ENCODE peak calls at places on chromosomes 5 and 9, in five cellular contexts. S is MCF 10A, P is retinal pigment epithelial cell, E is GM06990, F is lower leg skin. O is an unnamed sample.

GRCh38 chr5:158640581-158640980 is 459.1 kb downstream of the EBF1 start:
- DNase-seq in S (peak), P (no peak), E (no peak), F (no peak), O (no peak)

GRCh38 chr9:19812194-19812593 is 23.4 kb upstream of the SLC24A2 start:
- DNase-seq in S (no peak), P (no peak), E (no peak), F (no peak), O (no peak)

GRCh38 chr5:76199321-76200318 is 116.4 kb downstream of the SV2C start:
- DNase-seq in S (no peak), P (no peak), E (no peak), F (no peak), O (no peak)

GRCh38 chr9:12204512-12204911 is 488.7 kb upstream of the TYRP1 start:
- DNase-seq in S (no peak), P (no peak), E (no peak), F (no peak), O (no peak)

GRCh38 chr9:69584746-69585145 is 87.4 kb downstream of the APBA1 start:
- DNase-seq in S (no peak), P (no peak), E (no peak), F (no peak), O (no peak)

GRCh38 chr5:150485770-150486401 is 22.0 kb upstream of the NDST1 start:
- DNase-seq in S (peak), P (no peak), E (peak), F (no peak), O (peak)

GRCh38 chr5:41951224-41951623 is 26.1 kb downstream of the FBXO4 start:
- DNase-seq in S (no peak), P (no peak), E (no peak), F (no peak), O (no peak)

GRCh38 chr5:113804943-113805342 is 291.4 kb downstream of the YTHDC2 start:
- DNase-seq in S (no peak), P (no peak), E (no peak), F (no peak), O (no peak)

GRCh38 chr9:10983251-10983650 is 370.4 kb upstream of the PTPRD start:
- DNase-seq in S (no peak), P (no peak), E (no peak), F (no peak), O (no peak)

GRCh38 chr9:133676450-133676849 is 40.3 kb downstream of the DBH start:
- DNase-seq in S (no peak), P (no peak), E (no peak), F (no peak), O (no peak)

GRCh38 chr9:121736964-121737462 is 85.6 kb downstream of the DAB2IP start:
- DNase-seq in S (peak), P (no peak), E (no peak), F (no peak), O (no peak)

GRCh38 chr9:93645149-93645889 is 68.9 kb downstream of the PHF2 start:
- DNase-seq in S (no peak), P (no peak), E (no peak), F (no peak), O (no peak)

GRCh38 chr9:113468716-113469448 is 5.4 kb downstream of the RGS3 start:
- DNase-seq in S (no peak), P (no peak), E (no peak), F (no peak), O (no peak)

GRCh38 chr5:148961261-148962199 is 101.3 kb downstream of the SH3TC2 start:
- DNase-seq in S (peak), P (no peak), E (no peak), F (no peak), O (no peak)

GRCh38 chr9:116550728-116551436 is 136.2 kb upstream of the TRIM32 start:
- DNase-seq in S (peak), P (no peak), E (no peak), F (no peak), O (no peak)

GRCh38 chr9:36575411-36575882 is 2.8 kb downstream of the MELK start:
- DNase-seq in S (peak), P (no peak), E (no peak), F (no peak), O (no peak)

GRCh38 chr5:157069949-157070348 is 11.0 kb upstream of the HAVCR1 start:
- DNase-seq in S (no peak), P (no peak), E (no peak), F (no peak), O (no peak)

GRCh38 chr5:170333161-170333909 is 35.8 kb upstream of the LCP2 start:
- DNase-seq in S (peak), P (no peak), E (peak), F (no peak), O (peak)

GRCh38 chr5:39132128-39132447 is 57.9 kb upstream of the RICTOR start:
- DNase-seq in S (no peak), P (no peak), E (no peak), F (no peak), O (no peak)

GRCh38 chr9:135343733-135344522 is 135.7 kb upstream of the PPP1R26 start:
- DNase-seq in S (peak), P (no peak), E (peak), F (peak), O (peak)

GRCh38 chr5:43840424-43841232 is 237.6 kb downstream of the NNT start:
- DNase-seq in S (no peak), P (no peak), E (no peak), F (no peak), O (no peak)

GRCh38 chr5:122501087-122501435 is 189.0 kb downstream of the SNCAIP start:
- DNase-seq in S (peak), P (no peak), E (no peak), F (no peak), O (no peak)

GRCh38 chr5:132830436-132831094 is at the start of gene SHROOM1:
- DNase-seq in S (peak), P (no peak), E (peak), F (no peak), O (peak)

GRCh38 chr9:92706218-92706940 is 36.4 kb upstream of the IPPK start:
- DNase-seq in S (peak), P (no peak), E (no peak), F (no peak), O (peak)

GRCh38 chr5:151037561-151038291 is 17.3 kb downstream of the GPX3 start:
- DNase-seq in S (no peak), P (no peak), E (no peak), F (peak), O (no peak)

GRCh38 chr9:136552117-136552685 is 6.4 kb upstream of the NOTCH1 start:
- DNase-seq in S (peak), P (no peak), E (no peak), F (no peak), O (peak)

GRCh38 chr9:117403848-117404247 is 11.0 kb downstream of the ASTN2 start:
- DNase-seq in S (no peak), P (no peak), E (no peak), F (no peak), O (no peak)

GRCh38 chr5:41851116-41851515 is 19.1 kb downstream of the OXCT1 start:
- DNase-seq in S (no peak), P (no peak), E (no peak), F (no peak), O (no peak)

GRCh38 chr9:97820373-97820772 is 32.7 kb upstream of the FOXE1 start:
- DNase-seq in S (no peak), P (no peak), E (no peak), F (no peak), O (no peak)

GRCh38 chr9:124005372-124005771 is 6.2 kb upstream of the LHX2 start:
- DNase-seq in S (no peak), P (no peak), E (no peak), F (no peak), O (no peak)

GRCh38 chr5:116971131-116971530 is 396.5 kb upstream of the SEMA6A start:
- DNase-seq in S (no peak), P (no peak), E (no peak), F (no peak), O (no peak)

GRCh38 chr5:124842725-124843595 is 96.5 kb upstream of the ZNF608 start:
- DNase-seq in S (no peak), P (no peak), E (no peak), F (no peak), O (no peak)

GRCh38 chr5:158599132-158599531 is 500.6 kb downstream of the EBF1 start:
- DNase-seq in S (no peak), P (no peak), E (no peak), F (no peak), O (no peak)

GRCh38 chr5:180860887-180861822 is at the start of gene ZFP62:
- DNase-seq in S (peak), P (peak), E (peak), F (peak), O (peak)

GRCh38 chr5:6818594-6819512 is 105.6 kb downstream of the TENT4A start:
- DNase-seq in S (no peak), P (no peak), E (no peak), F (no peak), O (no peak)
- TF ChIP-seq CTCF in S (no peak), P (no peak), E (no peak), F (no peak), O (no peak)

DNA sequence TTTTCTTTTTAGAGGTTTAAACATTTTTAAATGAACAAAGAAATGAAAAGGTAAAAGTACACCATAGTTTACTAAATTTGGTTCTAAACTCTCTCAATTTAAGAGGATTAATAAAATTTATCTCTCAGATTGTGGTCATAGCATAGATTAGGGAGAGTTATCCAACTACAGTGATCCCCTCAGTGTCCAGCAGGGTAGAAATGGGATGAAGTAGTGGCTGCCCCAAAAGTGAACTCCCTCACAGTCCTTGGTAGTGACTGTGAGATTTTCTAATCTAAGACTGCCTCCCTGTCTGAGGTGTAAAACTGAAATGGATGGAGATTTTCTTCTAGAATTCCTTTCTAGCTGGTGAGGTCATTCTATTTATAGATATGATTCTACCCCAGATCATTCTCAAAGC is 455.5 kb downstream of the ACTL7B start:
- DNase-seq in S (no peak), P (no peak), E (no peak), F (no peak), O (no peak)
- TF ChIP-seq CTCF in S (no peak), P (peak), E (no peak), F (no peak), O (no peak)

GRCh38 chr5:61649231-61649630 is 317.2 kb downstream of the ZSWIM6 start:
- DNase-seq in S (no peak), P (no peak), E (no peak), F (no peak), O (no peak)
- TF ChIP-seq CTCF in S (no peak), P (no peak), E (no peak), F (no peak), O (no peak)

GRCh38 chr9:106560540-106560939 is 302.4 kb upstream of the ZNF462 start:
- DNase-seq in S (no peak), P (no peak), E (no peak), F (no peak), O (no peak)
- TF ChIP-seq CTCF in S (peak), P (peak), E (peak), F (no peak), O (peak)

GRCh38 chr5:135059000-135059923 is 25.2 kb upstream of the PITX1 start:
- DNase-seq in S (peak), P (no peak), E (no peak), F (no peak), O (no peak)
- TF ChIP-seq CTCF in S (peak), P (peak), E (no peak), F (no peak), O (no peak)

GRCh38 chr9:22446589-22446949 is at the start of gene DMRTA1:
- DNase-seq in S (peak), P (peak), E (no peak), F (peak), O (no peak)

GRCh38 chr9:22452415-22453010 is 5.9 kb downstream of the DMRTA1 start:
- DNase-seq in S (peak), P (no peak), E (no peak), F (peak), O (peak)

GRCh38 chr9:22446950-22447606 is 454 bp downstream of the DMRTA1 start:
- DNase-seq in S (peak), P (no peak), E (peak), F (no peak), O (peak)

GRCh38 chr9:22447607-22448305 is 1.1 kb downstream of the DMRTA1 start:
- DNase-seq in S (no peak), P (no peak), E (no peak), F (no peak), O (no peak)
- TF ChIP-seq CTCF in S (no peak), P (no peak), E (no peak), F (no peak), O (no peak)

DNA sequence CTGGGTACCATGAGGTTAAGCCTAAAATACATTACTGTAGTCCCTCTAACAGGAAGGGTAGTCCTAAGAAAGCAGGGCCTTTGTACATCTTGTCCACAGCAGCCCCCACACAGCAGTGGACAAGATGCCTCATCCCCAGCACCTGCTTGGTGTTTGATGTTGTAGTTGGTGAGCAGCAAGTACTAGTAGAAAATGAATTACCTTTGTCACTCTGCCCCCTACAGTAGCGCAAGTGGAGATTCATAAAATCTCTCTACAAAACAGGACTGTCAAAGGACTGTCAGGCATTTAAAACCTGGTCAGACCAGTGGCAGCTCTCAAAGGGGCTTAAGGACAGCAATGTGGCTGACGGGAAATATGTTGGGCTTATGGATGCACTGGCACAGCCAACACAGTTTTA is 122.5 kb downstream of the TMEM174 start:
- DNase-seq in S (no peak), P (no peak), E (no peak), F (no peak), O (peak)
- TF ChIP-seq CTCF in S (no peak), P (peak), E (peak), F (no peak), O (no peak)

GRCh38 chr5:72752909-72753308 is 63.6 kb upstream of the TNPO1 start:
- DNase-seq in S (no peak), P (no peak), E (no peak), F (no peak), O (no peak)
- TF ChIP-seq CTCF in S (no peak), P (no peak), E (no peak), F (no peak), O (no peak)

DNA sequence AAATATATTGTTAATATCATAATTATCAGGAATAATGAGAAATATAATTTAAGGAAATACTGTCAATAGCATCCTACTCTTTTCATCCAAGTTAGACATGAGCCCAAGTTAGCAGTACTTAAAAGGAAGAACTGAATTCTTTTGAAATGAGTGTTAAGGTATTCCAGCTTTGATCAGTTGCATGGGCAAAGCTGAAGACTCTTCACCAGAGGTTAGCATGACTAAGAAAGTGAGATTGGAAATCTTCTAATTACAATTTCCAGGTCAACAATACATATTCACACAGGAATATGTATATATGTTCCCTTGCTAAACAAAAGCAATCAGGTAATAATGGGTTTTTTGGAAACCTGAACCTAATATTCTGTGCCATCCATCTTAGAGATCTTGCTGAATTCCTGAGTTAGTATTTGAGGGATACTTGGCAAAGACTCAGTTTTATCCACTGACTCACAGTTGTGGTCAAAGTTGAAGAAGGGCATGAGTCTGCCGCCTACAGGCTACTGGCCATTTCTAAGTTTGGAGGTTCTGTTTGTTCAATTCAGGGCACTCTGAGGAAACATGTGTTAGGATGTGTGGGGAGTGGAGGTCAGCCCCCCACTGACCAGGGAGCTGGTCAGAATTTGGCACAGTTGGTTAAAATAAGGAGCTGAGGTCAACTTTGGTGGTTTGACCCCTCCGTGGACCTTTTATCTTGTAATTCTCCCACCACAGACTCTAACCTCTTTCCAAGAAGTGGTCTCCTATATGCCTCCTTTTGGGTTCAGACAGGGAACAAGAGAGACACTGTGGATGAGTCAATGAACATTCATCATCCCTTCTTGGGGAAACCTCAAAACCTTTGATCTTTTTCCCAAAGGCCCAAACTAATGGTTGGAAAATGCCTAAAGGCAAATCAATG is 118.3 kb downstream of the PIK3R1 start:
- DNase-seq in S (peak), P (no peak), E (no peak), F (no peak), O (no peak)
- TF ChIP-seq CTCF in S (peak), P (peak), E (no peak), F (no peak), O (no peak)